ENCODE peak calls at places on chromosomes 6 and 20, in five cellular contexts. C is psoas muscle, I is transverse colon, E is Calu3, W is GM12865. N is an unnamed sample.

GRCh38 chr20:14712302-14712739 is 374.9 kb upstream of the FLRT3 start:
- DNase-seq in C (no peak), I (no peak), E (peak), W (no peak), N (no peak)

GRCh38 chr6:13065596-13065995 is 262.7 kb downstream of the TBC1D7 start:
- DNase-seq in C (no peak), I (no peak), E (no peak), W (no peak), N (no peak)

GRCh38 chr6:43455034-43455747 is at the start of gene DLK2:
- DNase-seq in C (no peak), I (peak), E (peak), W (peak), N (peak)

GRCh38 chr20:63930971-63931553 is 25.2 kb downstream of the UCKL1 start:
- DNase-seq in C (no peak), I (no peak), E (no peak), W (no peak), N (no peak)

GRCh38 chr20:25316506-25317190 is 68.8 kb downstream of the PYGB start:
- DNase-seq in C (no peak), I (peak), E (no peak), W (no peak), N (no peak)

GRCh38 chr6:56887086-56887485 is 67.8 kb upstream of the BEND6 start:
- DNase-seq in C (no peak), I (no peak), E (no peak), W (no peak), N (no peak)

GRCh38 chr6:130848945-130849344 is 21.7 kb downstream of the SMLR1 start:
- DNase-seq in C (no peak), I (no peak), E (no peak), W (peak), N (peak)

GRCh38 chr20:36259177-36259835 is 23.0 kb downstream of the AAR2 start:
- DNase-seq in C (no peak), I (no peak), E (no peak), W (no peak), N (no peak)

GRCh38 chr6:34705241-34705640 is 8.7 kb upstream of the ILRUN start:
- DNase-seq in C (no peak), I (no peak), E (no peak), W (no peak), N (no peak)

GRCh38 chr6:70980800-70981199 is 23.9 kb upstream of the B3GAT2 start:
- DNase-seq in C (no peak), I (no peak), E (no peak), W (no peak), N (no peak)

GRCh38 chr6:107786179-107786578 is 37.9 kb downstream of the SCML4 start:
- DNase-seq in C (no peak), I (no peak), E (no peak), W (no peak), N (no peak)

GRCh38 chr6:127022297-127022696 is 96.2 kb upstream of the RSPO3 start:
- DNase-seq in C (no peak), I (peak), E (no peak), W (no peak), N (no peak)

GRCh38 chr20:50221501-50222323 is 31.1 kb downstream of the CEBPB start:
- DNase-seq in C (no peak), I (no peak), E (peak), W (no peak), N (no peak)

GRCh38 chr20:51326241-51326819 is 216.2 kb downstream of the NFATC2 start:
- DNase-seq in C (no peak), I (peak), E (peak), W (peak), N (peak)

GRCh38 chr6:106110167-106110826 is 24.2 kb downstream of the PRDM1 start:
- DNase-seq in C (no peak), I (peak), E (peak), W (no peak), N (no peak)

GRCh38 chr6:112035446-112035845 is 18.5 kb upstream of the CCN6 start:
- DNase-seq in C (no peak), I (no peak), E (no peak), W (no peak), N (no peak)

DNA sequence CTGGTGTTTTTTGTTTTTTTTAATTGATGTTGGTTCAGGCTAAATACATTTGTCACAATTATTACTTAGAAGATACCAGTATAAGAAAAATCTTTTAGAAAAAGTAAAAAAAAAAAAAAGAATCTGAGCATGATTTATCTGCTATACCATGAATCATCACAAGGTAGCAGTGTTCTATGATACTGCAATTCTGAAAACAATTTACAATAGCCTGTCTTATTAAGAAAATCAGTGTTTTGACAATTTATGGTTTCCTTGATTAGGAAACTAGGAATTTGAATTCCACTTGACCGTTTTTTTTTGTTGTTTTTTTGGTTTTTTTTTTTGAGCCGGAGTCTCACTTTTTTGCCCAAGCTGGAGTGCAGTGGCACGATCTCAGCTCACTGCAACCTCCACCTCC is 9.3 kb upstream of the MAK start:
- DNase-seq in C (no peak), I (no peak), E (no peak), W (no peak), N (no peak)
- TF ChIP-seq CTCF in C (peak), I (no peak), E (no peak), W (peak), N (peak)

DNA sequence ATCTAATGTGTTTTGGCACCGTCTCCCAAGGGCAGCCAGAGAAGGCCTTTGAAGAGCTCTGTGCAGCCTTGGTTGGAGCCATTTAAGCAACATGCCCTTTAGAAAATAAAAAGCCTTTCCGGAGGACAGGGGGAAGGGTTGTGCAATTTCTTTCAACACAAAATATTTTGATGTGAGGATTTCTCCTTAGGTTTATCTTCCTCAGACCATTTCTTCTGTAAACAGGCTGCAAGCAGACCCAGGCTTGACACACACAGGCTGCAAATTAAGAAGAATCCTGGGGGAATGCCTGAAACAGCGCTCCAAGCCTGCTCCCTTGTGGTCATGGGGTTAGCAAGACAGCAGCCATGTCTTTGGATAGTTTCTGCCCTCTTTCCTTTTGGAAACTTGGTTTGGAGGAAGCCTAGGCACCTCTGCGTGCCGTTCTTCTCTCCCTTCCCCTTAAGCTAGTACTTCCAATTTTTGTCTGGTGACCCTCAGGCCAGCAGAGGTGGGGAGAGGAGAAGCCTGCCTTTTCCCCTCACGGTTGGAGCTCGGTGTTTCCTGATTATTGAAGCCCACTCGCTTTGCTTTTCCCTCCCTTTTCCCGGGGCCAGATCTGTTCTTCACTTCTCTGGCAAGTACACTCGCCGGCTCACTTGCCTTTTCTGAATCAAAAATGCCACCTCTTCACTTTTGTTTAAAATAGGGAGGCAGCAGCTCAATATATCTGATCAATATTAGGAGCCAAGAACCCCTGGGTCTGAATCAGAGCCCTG is 39.6 kb upstream of the NOX3 start:
- DNase-seq in C (peak), I (peak), E (no peak), W (no peak), N (no peak)
- TF ChIP-seq CTCF in C (peak), I (no peak), E (no peak), W (no peak), N (no peak)

DNA sequence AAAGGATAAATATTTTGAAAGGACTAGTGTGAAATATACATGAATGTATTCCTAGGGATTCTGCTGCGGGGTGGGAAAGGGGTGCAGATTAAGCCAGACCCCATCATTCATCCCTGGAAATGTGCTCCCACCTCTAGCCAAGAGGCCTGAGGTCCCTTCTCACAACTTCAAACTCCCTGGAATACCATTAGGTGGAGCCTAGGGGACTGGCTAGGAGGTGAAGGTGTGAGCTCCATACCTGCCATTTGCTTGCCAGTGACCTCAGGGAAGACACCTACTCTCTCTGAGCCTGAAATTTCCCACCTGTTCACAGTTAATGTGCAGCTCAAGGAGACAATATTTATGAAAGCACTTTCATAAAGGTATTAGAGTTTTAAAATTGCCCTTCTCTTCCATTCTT is 4.7 kb upstream of the CCN2 start:
- DNase-seq in C (no peak), I (no peak), E (no peak), W (no peak), N (no peak)
- TF ChIP-seq CTCF in C (no peak), I (no peak), E (no peak), W (no peak), N (no peak)

GRCh38 chr6:8065519-8065911 is 1.3 kb upstream of the BLOC1S5 start:
- DNase-seq in C (no peak), I (no peak), E (no peak), W (peak), N (peak)

GRCh38 chr6:8069887-8070286 is 5.7 kb upstream of the BLOC1S5 start:
- DNase-seq in C (no peak), I (no peak), E (no peak), W (no peak), N (no peak)

GRCh38 chr6:8064638-8065518 is 689 bp upstream of the BLOC1S5 start:
- DNase-seq in C (no peak), I (no peak), E (no peak), W (peak), N (no peak)

GRCh38 chr6:8063762-8064637 is at the start of gene BLOC1S5:
- DNase-seq in C (peak), I (peak), E (peak), W (peak), N (peak)

GRCh38 chr6:8066108-8066507 is 1.9 kb upstream of the BLOC1S5 start:
- DNase-seq in C (no peak), I (no peak), E (no peak), W (peak), N (no peak)
- TF ChIP-seq CTCF in C (no peak), I (no peak), E (no peak), W (no peak), N (no peak)

DNA sequence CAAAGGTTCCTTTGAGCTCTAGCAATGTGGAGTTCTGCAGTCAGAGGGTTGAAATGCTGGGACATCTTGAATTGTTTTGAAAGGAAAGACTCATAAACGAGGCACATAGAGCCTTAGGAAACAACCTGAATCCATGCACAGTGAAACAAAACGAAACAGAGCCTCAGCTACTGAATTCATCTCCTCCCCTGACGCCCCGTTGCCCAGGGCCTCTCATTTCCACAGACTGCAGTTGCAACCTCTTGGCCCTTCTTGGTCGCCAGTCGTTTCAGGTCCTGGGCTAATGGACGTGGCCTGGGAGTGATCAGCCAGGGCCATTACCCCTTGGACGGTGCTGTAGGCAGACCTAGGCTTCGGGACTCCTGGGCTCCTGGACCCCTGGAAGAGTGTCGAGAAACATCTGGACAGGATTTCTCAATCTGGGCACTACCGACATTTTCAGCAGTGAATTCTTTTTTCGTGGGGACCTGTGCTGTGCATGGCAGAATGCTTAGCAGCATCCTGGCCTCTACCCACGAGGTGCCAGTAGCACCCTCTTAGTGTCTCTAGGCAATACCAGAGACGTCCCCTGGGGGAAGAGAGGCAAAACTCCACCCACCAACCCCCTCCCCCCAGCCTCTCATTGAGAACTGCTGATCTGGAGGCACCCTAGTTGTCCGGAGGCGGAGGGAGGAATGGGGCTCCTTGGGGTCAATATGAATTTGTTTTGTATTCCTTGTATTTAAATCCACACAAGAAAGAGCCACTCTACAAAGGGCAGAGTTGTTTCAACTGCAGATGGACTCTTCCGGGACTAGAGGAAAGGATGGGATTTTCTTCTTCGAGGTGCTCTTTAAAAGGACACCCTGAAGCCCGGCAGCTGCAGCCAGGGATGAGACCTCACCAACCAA is 50.2 kb downstream of the TMEM242 start:
- DNase-seq in C (no peak), I (no peak), E (no peak), W (peak), N (no peak)
- TF ChIP-seq CTCF in C (no peak), I (no peak), E (no peak), W (no peak), N (no peak)

DNA sequence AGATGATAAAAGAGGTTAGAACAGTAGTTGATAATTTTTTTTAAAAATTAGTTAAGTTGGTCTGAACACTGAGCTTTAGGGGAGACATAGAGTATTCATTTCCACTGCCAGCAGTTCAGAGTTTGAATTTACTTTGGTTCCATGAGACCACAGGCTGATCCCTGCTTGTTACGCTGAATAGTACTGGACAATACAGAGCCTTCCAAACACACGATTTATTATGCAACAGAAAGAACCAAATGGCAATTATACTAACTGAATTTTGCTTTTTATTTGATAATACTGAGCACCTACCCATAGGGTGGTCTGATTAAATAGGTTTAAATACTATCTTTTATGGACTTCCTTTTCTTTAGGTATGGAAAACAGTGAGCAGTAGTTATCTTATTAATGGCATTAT is 111.4 kb downstream of the POPDC3 start:
- DNase-seq in C (no peak), I (no peak), E (no peak), W (no peak), N (no peak)
- TF ChIP-seq CTCF in C (no peak), I (no peak), E (no peak), W (no peak), N (no peak)

GRCh38 chr6:46184114-46184513 is 13.3 kb upstream of the ENPP5 start:
- DNase-seq in C (no peak), I (no peak), E (no peak), W (no peak), N (no peak)
- TF ChIP-seq CTCF in C (peak), I (no peak), E (no peak), W (no peak), N (no peak)

N was measured in GM10248.